ENCODE peak calls at places on chromosomes 5 and 9, in four cellular contexts. V is left lung; R is hepatocyte; J is naive thymus-derived CD4-positive, alpha-beta T cell. I is an unnamed sample.

GRCh38 chr9:87810691-87811178 is 71.9 kb upstream of the SPATA31E1 start:
- DNase-seq in V (no peak), R (no peak), J (no peak), I (no peak)

GRCh38 chr5:145056805-145057204 is 778.3 kb downstream of the PRELID2 start:
- DNase-seq in V (no peak), R (no peak), J (no peak), I (no peak)

GRCh38 chr9:130858734-130859705 is 24.0 kb downstream of the ABL1 start:
- DNase-seq in V (no peak), R (no peak), J (no peak), I (peak; percentile 53)

GRCh38 chr9:82180711-82181110 is 192.1 kb downstream of the SPATA31D1 start:
- DNase-seq in V (no peak), R (no peak), J (no peak), I (no peak)

GRCh38 chr5:128877476-128877875 is 87.8 kb upstream of the SLC27A6 start:
- DNase-seq in V (no peak), R (no peak), J (no peak), I (no peak)

GRCh38 chr9:74940600-74940999 is 12.1 kb downstream of the C9orf40 start:
- DNase-seq in V (no peak), R (peak; percentile 18), J (no peak), I (no peak)

GRCh38 chr5:144205141-144205551 is 34.5 kb downstream of the KCTD16 start:
- DNase-seq in V (no peak), R (peak; percentile 66), J (no peak), I (peak; percentile 55)

GRCh38 chr5:131221888-131222287 is 42.0 kb upstream of the CDC42SE2 start:
- DNase-seq in V (no peak), R (no peak), J (no peak), I (no peak)

GRCh38 chr9:4686112-4686511 is 6.7 kb downstream of the CDC37L1 start:
- DNase-seq in V (no peak), R (no peak), J (no peak), I (no peak)

GRCh38 chr9:112844771-112845542 is 45.7 kb downstream of the SLC46A2 start:
- DNase-seq in V (peak; percentile 83), R (peak; percentile 73), J (peak; percentile 45), I (peak; percentile 35)

GRCh38 chr5:119333421-119333851 is 22.4 kb upstream of the TNFAIP8 start:
- DNase-seq in V (no peak), R (no peak), J (no peak), I (no peak)
- H3K27ac ChIP-seq in V (peak overlapping the region; percentile 3), R (peak overlapping the region; percentile 36), J (peak overlapping the region; percentile 78), I (peak overlapping the region; percentile 78)

DNA sequence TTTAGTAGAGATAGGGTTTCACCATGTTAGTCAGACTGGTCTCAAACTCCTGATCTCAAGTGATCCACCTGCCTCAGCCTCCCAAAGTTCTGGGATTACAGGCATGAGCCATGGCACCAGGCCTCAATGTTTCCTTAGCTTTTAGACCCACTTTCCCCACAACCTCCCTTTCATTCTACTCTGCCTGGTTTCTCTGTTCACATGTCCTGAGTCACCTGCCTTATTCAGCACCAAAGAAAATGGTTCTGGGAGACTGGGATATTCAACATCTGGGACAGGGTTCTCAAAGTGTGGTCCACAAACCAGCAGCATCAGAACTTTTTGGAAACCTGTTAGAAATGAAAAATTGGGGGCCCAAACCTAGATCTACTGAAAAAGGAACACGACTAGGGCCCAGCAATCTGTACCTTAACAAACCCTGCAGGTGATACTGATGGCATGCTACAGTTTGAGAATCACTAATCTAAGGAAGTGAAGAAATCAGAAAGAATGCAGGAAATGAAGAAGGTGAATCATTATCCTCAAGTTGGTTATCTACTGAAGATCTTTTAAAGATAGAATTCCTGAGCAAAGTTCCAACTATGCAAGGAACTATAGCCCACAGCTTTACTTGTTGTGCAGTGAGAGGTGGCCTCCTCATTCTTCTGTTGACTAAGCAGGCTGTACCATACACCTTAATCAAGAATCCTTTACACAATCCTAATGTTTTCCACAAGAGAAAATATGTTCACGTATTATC is 51.8 kb upstream of the CTNNAL1 start:
- DNase-seq in V (no peak), R (peak; percentile 30), J (no peak), I (no peak)
- H3K27ac ChIP-seq in V (no peak overlapping the region), R (peak overlapping the region; percentile 69), J (no peak overlapping the region), I (no peak overlapping the region)

DNA sequence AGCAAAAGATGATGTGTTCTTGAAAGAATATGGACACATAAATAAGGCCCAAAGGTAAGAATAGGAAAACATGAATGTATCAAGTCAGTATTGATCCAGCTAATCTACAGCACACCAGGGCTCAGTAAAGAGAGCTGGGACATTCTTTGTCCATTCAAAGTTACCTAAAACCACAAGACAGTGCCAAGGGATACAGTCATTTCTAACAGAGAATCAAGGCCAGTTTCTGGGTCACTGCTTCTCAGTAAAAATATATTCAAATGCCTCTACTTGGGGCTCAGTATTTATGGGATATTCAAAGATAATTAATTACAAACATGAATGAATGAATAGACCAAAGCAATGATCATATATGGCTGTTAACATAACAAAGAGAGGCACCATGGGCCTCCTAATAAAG is 35.0 kb downstream of the MTMR12 start:
- DNase-seq in V (no peak), R (no peak), J (no peak), I (no peak)
- H3K27ac ChIP-seq in V (no peak overlapping the region), R (peak overlapping the region; percentile 67), J (no peak overlapping the region), I (no peak overlapping the region)

DNA sequence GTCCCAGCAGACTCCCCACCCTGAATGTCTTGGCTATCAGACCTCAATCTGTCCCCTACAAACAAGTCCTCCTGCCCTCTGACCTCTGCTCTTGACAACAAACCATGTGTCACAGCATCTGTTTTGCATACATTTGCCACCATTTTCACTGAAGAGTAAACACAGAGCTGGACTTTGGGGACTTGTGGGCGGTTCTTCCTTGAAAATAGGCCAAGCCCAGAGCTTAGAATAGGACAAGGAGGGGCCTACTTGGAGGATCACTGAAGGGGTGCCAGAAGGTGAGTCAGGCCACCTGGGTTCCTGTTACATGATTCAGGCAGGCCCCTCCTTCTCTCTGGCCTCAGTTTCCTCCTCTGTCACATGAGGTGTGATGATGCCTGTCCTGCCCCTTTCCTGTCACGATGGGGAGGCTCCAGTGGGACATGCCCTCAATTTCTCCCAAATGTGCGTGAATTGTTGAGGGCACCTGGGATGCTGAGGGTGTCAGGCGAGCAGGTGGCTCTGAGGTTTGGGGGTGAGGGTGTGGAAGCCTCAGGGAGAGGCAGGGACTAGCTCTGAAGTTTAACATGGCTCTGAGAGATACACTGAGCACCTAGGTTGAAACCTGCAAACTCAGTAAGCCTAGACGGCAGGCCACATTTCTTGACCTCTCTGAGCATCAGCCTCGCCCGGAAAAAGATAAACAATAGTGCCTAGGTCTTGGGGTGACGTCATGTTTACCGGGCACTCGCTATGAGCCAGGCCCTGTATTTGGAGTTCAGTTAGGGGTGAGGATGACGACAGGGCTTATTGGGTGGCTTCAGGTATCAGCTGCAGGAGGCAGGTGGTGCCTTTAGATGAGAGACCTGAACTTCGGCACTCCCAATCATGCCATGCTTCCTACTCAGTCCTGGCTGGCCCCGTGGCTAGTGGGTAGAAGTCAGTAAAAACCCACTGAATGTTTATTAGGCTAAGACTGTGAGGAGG is 107.6 kb upstream of the PITX1 start:
- DNase-seq in V (no peak), R (peak; percentile 45), J (no peak), I (peak; percentile 47)
- H3K27ac ChIP-seq in V (peak overlapping the region; percentile 46), R (peak overlapping the region; percentile 80), J (no peak overlapping the region), I (peak overlapping the region; percentile 50)

DNA sequence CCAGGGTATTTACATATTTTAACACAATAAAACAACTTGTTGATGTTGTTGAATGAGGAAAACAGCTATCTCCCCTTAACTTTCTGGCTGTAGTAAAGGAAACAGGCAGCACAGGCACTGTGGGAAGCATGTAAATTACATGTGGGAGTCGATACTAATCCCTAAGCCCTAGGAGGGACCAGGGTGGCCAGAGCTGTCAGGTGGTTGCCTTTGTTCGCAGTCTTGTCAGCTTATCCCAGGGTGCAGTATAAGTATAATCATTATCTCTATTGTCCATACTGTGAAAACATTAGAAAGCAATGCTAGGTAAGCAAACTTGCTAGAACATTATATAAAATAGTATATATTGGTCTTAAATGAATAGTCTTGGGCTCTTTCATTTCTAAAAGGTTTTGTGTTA is 125.6 kb upstream of the RPS23 start:
- DNase-seq in V (no peak), R (no peak), J (no peak), I (no peak)
- H3K27ac ChIP-seq in V (no peak overlapping the region), R (no peak overlapping the region), J (no peak overlapping the region), I (no peak overlapping the region)

GRCh38 chr5:35956429-35956828 is 18.0 kb upstream of the CAPSL start:
- DNase-seq in V (no peak), R (no peak), J (no peak), I (no peak)
- H3K27ac ChIP-seq in V (no peak overlapping the region), R (no peak overlapping the region), J (no peak overlapping the region), I (no peak overlapping the region)

GRCh38 chr5:38753776-38754175 is 92.0 kb upstream of the OSMR start:
- DNase-seq in V (no peak), R (no peak), J (no peak), I (no peak)

GRCh38 chr5:38756068-38756467 is 89.7 kb upstream of the OSMR start:
- DNase-seq in V (no peak), R (no peak), J (no peak), I (no peak)

GRCh38 chr5:38757451-38758245 is 88.2 kb upstream of the OSMR start:
- DNase-seq in V (no peak), R (no peak), J (no peak), I (no peak)

GRCh38 chr5:38755171-38755570 is 90.6 kb upstream of the OSMR start:
- DNase-seq in V (no peak), R (no peak), J (no peak), I (no peak)

GRCh38 chr5:38758774-38759423 is 86.9 kb upstream of the OSMR start:
- DNase-seq in V (no peak), R (peak; percentile 17), J (no peak), I (no peak)
- H3K27ac ChIP-seq in V (no peak overlapping the region), R (peak overlapping the region; percentile 19), J (no peak overlapping the region), I (no peak overlapping the region)